ENCODE peak calls at places on chromosomes 6 and 20, in five cellular contexts. Q is NCI-H1092 treated with DMSO at 0.1 percent for 48 hours; J is activated CD8-positive, alpha-beta memory T cell treated with anti-CD3 and anti-CD28 coated beads for 1 hour; V is NCI-H1694 treated with DMSO at 0.1 percent for 48 hours; X is fibroblast of the conjunctiva. Y is an unnamed sample.

GRCh38 chr20:21101453-21102251 is 4.5 kb downstream of the LINC00237 start:
- DNase-seq in J (no peak), Q (no peak), X (no peak), V (no peak), Y (no peak)

GRCh38 chr6:14596410-14596809 is 478.8 kb downstream of the CD83 start:
- DNase-seq in X (peak), V (no peak), Q (no peak), J (no peak), Y (no peak)

GRCh38 chr20:25017257-25017803 is 24.8 kb upstream of the APMAP start:
- DNase-seq in Q (no peak), J (no peak), X (no peak), V (no peak), Y (peak)

GRCh38 chr6:21664263-21665081 is 70.9 kb downstream of the SOX4 start:
- DNase-seq in V (no peak), X (no peak), J (no peak), Q (peak), Y (peak)

GRCh38 chr6:13053080-13053479 is 275.3 kb downstream of the TBC1D7 start:
- DNase-seq in J (no peak), Q (no peak), V (no peak), X (no peak), Y (no peak)

GRCh38 chr20:45174434-45175364 is at the start of gene PI3:
- DNase-seq in J (no peak), Q (no peak), V (no peak), X (no peak), Y (no peak)

GRCh38 chr20:52031206-52031573 is 160.4 kb downstream of the ZFP64 start:
- DNase-seq in Q (no peak), X (no peak), J (no peak), V (no peak), Y (no peak)

GRCh38 chr6:137873273-137873762 is 6.3 kb downstream of the TNFAIP3 start:
- DNase-seq in Q (no peak), X (peak), V (no peak), J (no peak), Y (no peak)

GRCh38 chr20:24768226-24768625 is 180.8 kb upstream of the CST7 start:
- DNase-seq in V (no peak), Q (no peak), X (no peak), J (no peak), Y (no peak)

GRCh38 chr6:118288355-118289124 is 259.6 kb upstream of the PLN start:
- DNase-seq in J (no peak), X (no peak), V (no peak), Q (peak), Y (no peak)

GRCh38 chr6:157101166-157101565 is 222.2 kb downstream of the TMEM242 start:
- DNase-seq in X (no peak), J (no peak), Q (no peak), V (no peak), Y (no peak)

GRCh38 chr20:50230184-50230583 is 39.6 kb downstream of the CEBPB start:
- DNase-seq in J (no peak), V (no peak), Q (no peak), X (no peak), Y (no peak)

GRCh38 chr6:5471637-5472430 is 210.5 kb downstream of the FARS2 start:
- DNase-seq in X (no peak), V (peak), Q (peak), J (no peak), Y (no peak)

GRCh38 chr6:152135755-152136448 is 328.4 kb downstream of the ESR1 start:
- DNase-seq in Q (peak), X (no peak), V (no peak), J (no peak), Y (no peak)

GRCh38 chr6:113160716-113161115 is 696.4 kb upstream of the MARCKS start:
- DNase-seq in Q (no peak), X (no peak), J (no peak), V (no peak), Y (no peak)

GRCh38 chr20:4234128-4234527 is 218.8 kb upstream of the RNF24 start:
- DNase-seq in X (peak), J (no peak), V (no peak), Q (no peak), Y (peak)

GRCh38 chr20:51372176-51372803 is 170.2 kb downstream of the NFATC2 start:
- DNase-seq in X (peak), V (peak), J (peak), Q (peak), Y (peak)

GRCh38 chr20:14049111-14049510 is 53.8 kb downstream of the MACROD2 start:
- DNase-seq in X (no peak), J (no peak), V (no peak), Q (no peak), Y (no peak)

GRCh38 chr20:25057234-25058050 is 497 bp downstream of the ACSS1 start:
- DNase-seq in V (no peak), J (peak), Q (no peak), X (no peak), Y (peak)

GRCh38 chr6:51717477-51717876 is 369.9 kb downstream of the PKHD1 start:
- DNase-seq in V (no peak), Q (no peak), J (no peak), X (no peak), Y (no peak)

GRCh38 chr6:105834548-105834947 is 251.6 kb upstream of the PRDM1 start:
- DNase-seq in J (no peak), V (no peak), Q (no peak), X (no peak), Y (no peak)

GRCh38 chr6:46290435-46290834 is 119.7 kb upstream of the ENPP5 start:
- DNase-seq in V (no peak), Q (no peak), J (no peak), X (no peak), Y (no peak)

GRCh38 chr6:167832497-167833395 is 6.0 kb downstream of the AFDN start:
- DNase-seq in J (no peak), Q (no peak), X (no peak), V (no peak), Y (no peak)

GRCh38 chr6:26125015-26125690 is 37.9 kb downstream of the HFE start:
- DNase-seq in J (no peak), Q (no peak), V (no peak), X (no peak), Y (peak)

GRCh38 chr20:36273414-36274247 is 32.5 kb upstream of the DLGAP4 start:
- DNase-seq in V (peak), Q (no peak), X (no peak), J (no peak), Y (peak)

GRCh38 chr6:38773338-38773737 is 58.2 kb downstream of the DNAH8 start:
- DNase-seq in J (no peak), V (no peak), X (no peak), Q (no peak), Y (no peak)

GRCh38 chr6:169896826-169897456 is 145.5 kb downstream of the ERMARD start:
- DNase-seq in Q (no peak), J (no peak), X (no peak), V (no peak), Y (no peak)

GRCh38 chr6:29232725-29233124 is 62.0 kb downstream of the OR2J2 start:
- DNase-seq in V (no peak), X (no peak), Q (no peak), J (no peak), Y (no peak)

GRCh38 chr6:33607784-33608161 is 13.3 kb upstream of the ITPR3 start:
- DNase-seq in J (no peak), X (no peak), V (no peak), Q (no peak), Y (no peak)

GRCh38 chr20:20547876-20548266 is 164.6 kb downstream of the RALGAPA2 start:
- DNase-seq in J (no peak), V (peak), Q (no peak), X (no peak), Y (no peak)

GRCh38 chr6:24991748-24992467 is 56.1 kb upstream of the RIPOR2 start:
- DNase-seq in J (peak), Q (peak), X (no peak), V (peak), Y (no peak)

GRCh38 chr6:157514659-157515496 is 133.9 kb downstream of the ZDHHC14 start:
- DNase-seq in X (no peak), Q (no peak), V (no peak), J (no peak), Y (no peak)

GRCh38 chr6:35184580-35185301 is 29.0 kb upstream of the SCUBE3 start:
- DNase-seq in J (no peak), Q (no peak), V (no peak), X (no peak), Y (no peak)

GRCh38 chr20:19618711-19619110 is 139.3 kb upstream of the RIN2 start:
- DNase-seq in Q (no peak), X (no peak), J (no peak), V (no peak), Y (no peak)

GRCh38 chr6:1607236-1607556 is 2.5 kb upstream of the FOXC1 start:
- DNase-seq in Q (no peak), V (no peak), J (no peak), X (no peak), Y (no peak)

GRCh38 chr6:106300944-106301343 is 24.6 kb downstream of the ATG5 start:
- DNase-seq in Q (no peak), X (peak), J (no peak), V (peak), Y (no peak)

Y was measured in aorta.